ENCODE peak calls at places on chromosomes 3 and 15, in seven cellular contexts. One of them, this sample, is unnamed.

GRCh38 chr3:40741729-40742128 is 217.0 kb downstream of the ZNF621 start:
- DNase-seq in astrocyte of the cerebellum: no peak
- DNase-seq in lower leg skin: no peak
- DNase-seq in GM13977: no peak
- DNase-seq in hepatocyte: peak
- DNase-seq in activated CD8-positive, alpha-beta T cell treated with anti-CD3 and anti-CD28 coated beads for 36 hours: no peak
- DNase-seq in heart left ventricle: peak
- DNase-seq in this sample: no peak

GRCh38 chr3:117358717-117359314 is 649.2 kb downstream of the TUSC7 start:
- DNase-seq in GM13977: no peak
- DNase-seq in lower leg skin: no peak
- DNase-seq in activated CD8-positive, alpha-beta T cell treated with anti-CD3 and anti-CD28 coated beads for 36 hours: no peak
- DNase-seq in astrocyte of the cerebellum: no peak
- DNase-seq in hepatocyte: no peak
- DNase-seq in heart left ventricle: no peak
- DNase-seq in this sample: no peak

GRCh38 chr15:63939531-63940130 is 105.9 kb upstream of the HERC1 start:
- DNase-seq in heart left ventricle: peak
- DNase-seq in activated CD8-positive, alpha-beta T cell treated with anti-CD3 and anti-CD28 coated beads for 36 hours: peak
- DNase-seq in hepatocyte: no peak
- DNase-seq in GM13977: no peak
- DNase-seq in astrocyte of the cerebellum: no peak
- DNase-seq in lower leg skin: peak
- DNase-seq in this sample: no peak

GRCh38 chr3:27639271-27639670 is 82.9 kb downstream of the EOMES start:
- DNase-seq in astrocyte of the cerebellum: no peak
- DNase-seq in lower leg skin: no peak
- DNase-seq in GM13977: no peak
- DNase-seq in hepatocyte: no peak
- DNase-seq in activated CD8-positive, alpha-beta T cell treated with anti-CD3 and anti-CD28 coated beads for 36 hours: no peak
- DNase-seq in heart left ventricle: no peak
- DNase-seq in this sample: no peak

GRCh38 chr3:194592798-194593752 is 40.1 kb downstream of the TMEM44 start:
- DNase-seq in lower leg skin: no peak
- DNase-seq in astrocyte of the cerebellum: peak
- DNase-seq in heart left ventricle: no peak
- DNase-seq in activated CD8-positive, alpha-beta T cell treated with anti-CD3 and anti-CD28 coated beads for 36 hours: no peak
- DNase-seq in GM13977: no peak
- DNase-seq in hepatocyte: peak
- DNase-seq in this sample: no peak

GRCh38 chr15:27582741-27583400 is 516.2 kb downstream of the OCA2 start:
- DNase-seq in astrocyte of the cerebellum: peak
- DNase-seq in GM13977: no peak
- DNase-seq in heart left ventricle: no peak
- DNase-seq in hepatocyte: no peak
- DNase-seq in activated CD8-positive, alpha-beta T cell treated with anti-CD3 and anti-CD28 coated beads for 36 hours: no peak
- DNase-seq in lower leg skin: no peak
- DNase-seq in this sample: no peak

GRCh38 chr3:74613566-74613965 is 893 bp downstream of the CNTN3 start:
- DNase-seq in astrocyte of the cerebellum: no peak
- DNase-seq in hepatocyte: no peak
- DNase-seq in GM13977: no peak
- DNase-seq in lower leg skin: no peak
- DNase-seq in heart left ventricle: no peak
- DNase-seq in activated CD8-positive, alpha-beta T cell treated with anti-CD3 and anti-CD28 coated beads for 36 hours: no peak
- DNase-seq in this sample: no peak

GRCh38 chr3:74434406-74434805 is 180.1 kb downstream of the CNTN3 start:
- DNase-seq in heart left ventricle: no peak
- DNase-seq in lower leg skin: no peak
- DNase-seq in activated CD8-positive, alpha-beta T cell treated with anti-CD3 and anti-CD28 coated beads for 36 hours: no peak
- DNase-seq in GM13977: no peak
- DNase-seq in astrocyte of the cerebellum: no peak
- DNase-seq in hepatocyte: no peak
- DNase-seq in this sample: no peak

GRCh38 chr3:40997711-40998519 is 201.4 kb upstream of the CTNNB1 start:
- DNase-seq in heart left ventricle: no peak
- DNase-seq in astrocyte of the cerebellum: no peak
- DNase-seq in hepatocyte: no peak
- DNase-seq in activated CD8-positive, alpha-beta T cell treated with anti-CD3 and anti-CD28 coated beads for 36 hours: no peak
- DNase-seq in GM13977: no peak
- DNase-seq in lower leg skin: no peak
- DNase-seq in this sample: no peak

GRCh38 chr3:13083898-13084297 is 10.7 kb upstream of the IQSEC1 start:
- DNase-seq in hepatocyte: no peak
- DNase-seq in GM13977: peak
- DNase-seq in activated CD8-positive, alpha-beta T cell treated with anti-CD3 and anti-CD28 coated beads for 36 hours: no peak
- DNase-seq in lower leg skin: no peak
- DNase-seq in astrocyte of the cerebellum: no peak
- DNase-seq in heart left ventricle: no peak
- DNase-seq in this sample: no peak

GRCh38 chr3:188796122-188796631 is 375.6 kb upstream of the TPRG1 start:
- DNase-seq in hepatocyte: peak
- DNase-seq in activated CD8-positive, alpha-beta T cell treated with anti-CD3 and anti-CD28 coated beads for 36 hours: no peak
- DNase-seq in astrocyte of the cerebellum: peak
- DNase-seq in lower leg skin: no peak
- DNase-seq in heart left ventricle: no peak
- DNase-seq in GM13977: peak
- DNase-seq in this sample: no peak

GRCh38 chr3:139491027-139491700 is 14.8 kb upstream of the RBP2 start:
- DNase-seq in lower leg skin: peak
- DNase-seq in GM13977: no peak
- DNase-seq in heart left ventricle: no peak
- DNase-seq in astrocyte of the cerebellum: no peak
- DNase-seq in activated CD8-positive, alpha-beta T cell treated with anti-CD3 and anti-CD28 coated beads for 36 hours: no peak
- DNase-seq in hepatocyte: peak
- DNase-seq in this sample: no peak

GRCh38 chr3:38011111-38011510 is 18.3 kb downstream of the PLCD1 start:
- DNase-seq in lower leg skin: no peak
- DNase-seq in astrocyte of the cerebellum: no peak
- DNase-seq in heart left ventricle: no peak
- DNase-seq in GM13977: no peak
- DNase-seq in activated CD8-positive, alpha-beta T cell treated with anti-CD3 and anti-CD28 coated beads for 36 hours: no peak
- DNase-seq in hepatocyte: no peak
- DNase-seq in this sample: no peak

GRCh38 chr15:40103124-40103858 is 5.4 kb downstream of the BMF start:
- DNase-seq in hepatocyte: peak
- DNase-seq in heart left ventricle: peak
- DNase-seq in activated CD8-positive, alpha-beta T cell treated with anti-CD3 and anti-CD28 coated beads for 36 hours: no peak
- DNase-seq in GM13977: no peak
- DNase-seq in lower leg skin: peak
- DNase-seq in astrocyte of the cerebellum: no peak
- DNase-seq in this sample: no peak

GRCh38 chr3:63807901-63808589 is 11.1 kb upstream of the C3orf49 start:
- DNase-seq in astrocyte of the cerebellum: no peak
- DNase-seq in lower leg skin: no peak
- DNase-seq in hepatocyte: no peak
- DNase-seq in GM13977: no peak
- DNase-seq in heart left ventricle: no peak
- DNase-seq in activated CD8-positive, alpha-beta T cell treated with anti-CD3 and anti-CD28 coated beads for 36 hours: no peak
- DNase-seq in this sample: no peak

GRCh38 chr15:29920515-29920914 is 98.2 kb upstream of the TJP1 start:
- DNase-seq in GM13977: no peak
- DNase-seq in lower leg skin: no peak
- DNase-seq in activated CD8-positive, alpha-beta T cell treated with anti-CD3 and anti-CD28 coated beads for 36 hours: no peak
- DNase-seq in astrocyte of the cerebellum: no peak
- DNase-seq in heart left ventricle: no peak
- DNase-seq in hepatocyte: peak
- DNase-seq in this sample: no peak

GRCh38 chr3:10498271-10498670 is 7.1 kb downstream of the ATP2B2 start:
- DNase-seq in astrocyte of the cerebellum: no peak
- DNase-seq in heart left ventricle: no peak
- DNase-seq in hepatocyte: no peak
- DNase-seq in activated CD8-positive, alpha-beta T cell treated with anti-CD3 and anti-CD28 coated beads for 36 hours: no peak
- DNase-seq in lower leg skin: no peak
- DNase-seq in GM13977: no peak
- DNase-seq in this sample: no peak
- TF ChIP-seq CTCF in astrocyte of the cerebellum: no peak
- TF ChIP-seq CTCF in heart left ventricle: no peak
- TF ChIP-seq CTCF in hepatocyte: no peak
- TF ChIP-seq CTCF in activated CD8-positive, alpha-beta T cell treated with anti-CD3 and anti-CD28 coated beads for 36 hours: no peak
- TF ChIP-seq CTCF in lower leg skin: no peak
- TF ChIP-seq CTCF in GM13977: no peak
- TF ChIP-seq CTCF in this sample: no peak

GRCh38 chr15:37291920-37292319 is 191.6 kb upstream of the MEIS2 start:
- DNase-seq in astrocyte of the cerebellum: no peak
- DNase-seq in GM13977: no peak
- DNase-seq in lower leg skin: no peak
- DNase-seq in activated CD8-positive, alpha-beta T cell treated with anti-CD3 and anti-CD28 coated beads for 36 hours: no peak
- DNase-seq in hepatocyte: peak
- DNase-seq in heart left ventricle: no peak
- DNase-seq in this sample: no peak

DNA sequence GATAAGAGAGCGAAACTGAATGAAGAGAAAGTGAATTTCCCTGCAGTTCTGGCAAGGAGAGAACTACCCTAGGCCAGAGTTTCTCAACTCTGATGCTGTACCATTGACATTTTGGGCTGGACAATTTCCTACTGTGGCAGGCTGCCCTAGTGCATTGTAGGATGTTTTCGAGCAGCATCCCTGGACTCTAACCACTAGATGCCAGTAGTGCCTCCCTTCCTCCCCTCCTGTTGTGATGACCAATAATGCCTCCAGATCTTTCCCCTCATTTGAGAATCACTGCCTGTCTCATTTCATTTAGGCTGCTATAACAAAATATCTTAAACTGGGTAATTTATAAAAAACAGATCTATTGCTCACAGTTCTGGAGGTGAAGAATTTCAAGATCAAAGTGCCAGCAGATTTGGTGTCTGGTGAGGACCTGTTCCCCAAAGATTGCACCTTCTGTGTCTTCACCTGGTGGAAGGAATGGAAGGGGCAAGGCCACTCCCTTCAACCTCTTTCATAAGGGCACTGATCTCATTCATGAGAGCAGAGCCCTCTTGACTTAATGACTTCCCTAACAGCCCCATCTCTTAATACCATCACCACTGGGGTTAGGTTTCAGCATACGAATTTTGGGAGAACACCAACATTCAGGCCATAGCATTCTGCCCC is 188.9 kb upstream of the MEIS2 start:
- DNase-seq in astrocyte of the cerebellum: peak
- DNase-seq in activated CD8-positive, alpha-beta T cell treated with anti-CD3 and anti-CD28 coated beads for 36 hours: no peak
- DNase-seq in GM13977: no peak
- DNase-seq in hepatocyte: peak
- DNase-seq in lower leg skin: no peak
- DNase-seq in heart left ventricle: no peak
- DNase-seq in this sample: no peak
- TF ChIP-seq CTCF in astrocyte of the cerebellum: peak
- TF ChIP-seq CTCF in activated CD8-positive, alpha-beta T cell treated with anti-CD3 and anti-CD28 coated beads for 36 hours: no peak
- TF ChIP-seq CTCF in GM13977: no peak
- TF ChIP-seq CTCF in hepatocyte: peak
- TF ChIP-seq CTCF in lower leg skin: no peak
- TF ChIP-seq CTCF in heart left ventricle: peak
- TF ChIP-seq CTCF in this sample: peak

DNA sequence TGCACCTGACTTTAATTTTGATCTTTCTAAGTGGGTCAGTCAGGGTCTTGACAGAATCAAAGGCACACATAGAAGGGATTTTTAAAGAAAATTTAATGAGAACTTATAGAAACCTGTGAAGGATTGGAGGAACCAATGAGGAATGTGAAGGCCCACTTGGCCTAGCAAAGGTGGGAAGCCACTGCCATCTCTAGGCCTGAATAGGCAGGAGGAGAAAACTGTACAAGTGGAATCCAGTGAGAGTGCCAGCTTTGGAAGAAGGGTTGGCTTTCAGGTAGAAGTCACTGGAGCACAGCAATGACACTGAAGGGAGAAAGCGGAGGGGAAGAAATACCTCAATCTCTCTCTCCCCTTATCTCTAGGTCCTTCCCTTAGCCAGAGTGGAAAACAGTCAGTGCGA is 380.7 kb upstream of the KCNMB2 start:
- DNase-seq in heart left ventricle: no peak
- DNase-seq in lower leg skin: no peak
- DNase-seq in hepatocyte: no peak
- DNase-seq in GM13977: no peak
- DNase-seq in astrocyte of the cerebellum: no peak
- DNase-seq in activated CD8-positive, alpha-beta T cell treated with anti-CD3 and anti-CD28 coated beads for 36 hours: peak
- DNase-seq in this sample: no peak
- TF ChIP-seq CTCF in heart left ventricle: no peak
- TF ChIP-seq CTCF in lower leg skin: no peak
- TF ChIP-seq CTCF in hepatocyte: no peak
- TF ChIP-seq CTCF in GM13977: no peak
- TF ChIP-seq CTCF in astrocyte of the cerebellum: peak
- TF ChIP-seq CTCF in activated CD8-positive, alpha-beta T cell treated with anti-CD3 and anti-CD28 coated beads for 36 hours: no peak
- TF ChIP-seq CTCF in this sample: no peak

DNA sequence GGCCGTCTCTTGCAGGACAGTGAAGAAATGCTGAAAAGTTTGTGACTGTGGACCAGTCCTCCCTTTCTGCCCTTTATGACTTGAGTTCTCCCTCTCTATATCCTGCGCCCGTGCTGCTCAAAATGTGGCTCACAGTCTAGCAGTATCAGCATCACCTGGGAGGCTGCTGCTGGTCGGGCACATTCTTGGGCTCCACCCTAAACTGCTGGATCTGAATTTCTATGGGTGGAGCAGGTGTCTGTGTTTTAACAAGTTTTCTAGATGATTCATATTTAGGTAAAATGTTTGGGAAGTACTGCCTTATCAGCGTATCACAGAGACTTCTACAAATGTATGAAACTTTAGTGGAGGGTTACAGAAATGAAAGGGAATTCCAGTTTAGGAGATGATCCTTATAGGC is 196.9 kb downstream of the ADAMTSL3 start:
- DNase-seq in hepatocyte: no peak
- DNase-seq in GM13977: no peak
- DNase-seq in heart left ventricle: no peak
- DNase-seq in activated CD8-positive, alpha-beta T cell treated with anti-CD3 and anti-CD28 coated beads for 36 hours: no peak
- DNase-seq in astrocyte of the cerebellum: no peak
- DNase-seq in lower leg skin: no peak
- DNase-seq in this sample: no peak
- TF ChIP-seq CTCF in hepatocyte: no peak
- TF ChIP-seq CTCF in GM13977: no peak
- TF ChIP-seq CTCF in heart left ventricle: no peak
- TF ChIP-seq CTCF in activated CD8-positive, alpha-beta T cell treated with anti-CD3 and anti-CD28 coated beads for 36 hours: no peak
- TF ChIP-seq CTCF in astrocyte of the cerebellum: no peak
- TF ChIP-seq CTCF in lower leg skin: no peak
- TF ChIP-seq CTCF in this sample: no peak

GRCh38 chr3:64896173-64896925 is 208.5 kb upstream of the ADAMTS9 start:
- DNase-seq in astrocyte of the cerebellum: no peak
- DNase-seq in heart left ventricle: no peak
- DNase-seq in activated CD8-positive, alpha-beta T cell treated with anti-CD3 and anti-CD28 coated beads for 36 hours: no peak
- DNase-seq in hepatocyte: no peak
- DNase-seq in lower leg skin: no peak
- DNase-seq in GM13977: no peak
- DNase-seq in this sample: no peak
- TF ChIP-seq CTCF in astrocyte of the cerebellum: no peak
- TF ChIP-seq CTCF in heart left ventricle: no peak
- TF ChIP-seq CTCF in activated CD8-positive, alpha-beta T cell treated with anti-CD3 and anti-CD28 coated beads for 36 hours: no peak
- TF ChIP-seq CTCF in hepatocyte: no peak
- TF ChIP-seq CTCF in lower leg skin: no peak
- TF ChIP-seq CTCF in GM13977: no peak
- TF ChIP-seq CTCF in this sample: no peak